ENCODE peak calls at places on chromosome 9, in five cellular contexts. T, I, Q, Z and X are unnamed samples.

GRCh38 chr9:15400281-15400941 is 22.3 kb upstream of the SNAPC3 start:
- DNase-seq in T (no peak), I (no peak), Q (no peak), Z (no peak), X (no peak)

GRCh38 chr9:113956901-113957777 is 81.0 kb downstream of the ZNF618 start:
- DNase-seq in T (no peak), I (no peak), Q (no peak), Z (no peak), X (no peak)

GRCh38 chr9:120696551-120697230 is 17.6 kb downstream of the MEGF9 start:
- DNase-seq in T (no peak), I (no peak), Q (no peak), Z (no peak), X (no peak)

GRCh38 chr9:79489241-79490000 is 82.3 kb upstream of the TLE4 start:
- DNase-seq in T (no peak), I (peak), Q (no peak), Z (peak), X (peak)

GRCh38 chr9:97742545-97742944 is 45.4 kb upstream of the XPA start:
- DNase-seq in T (no peak), I (no peak), Q (no peak), Z (no peak), X (no peak)

GRCh38 chr9:4740373-4740622 is 704 bp downstream of the AK3 start:
- DNase-seq in T (no peak), I (no peak), Q (no peak), Z (no peak), X (no peak)

GRCh38 chr9:2771101-2771500 is 53.8 kb downstream of the KCNV2 start:
- DNase-seq in T (no peak), I (no peak), Q (no peak), Z (no peak), X (no peak)

GRCh38 chr9:109020982-109021511 is 7.7 kb upstream of the CTNNAL1 start:
- DNase-seq in T (no peak), I (no peak), Q (no peak), Z (no peak), X (no peak)

GRCh38 chr9:110047955-110048472 is 159.9 kb downstream of the C9orf152 start:
- DNase-seq in T (no peak), I (peak), Q (no peak), Z (no peak), X (no peak)

GRCh38 chr9:88197781-88198345 is 59.6 kb upstream of the SPATA31C2 start:
- DNase-seq in T (no peak), I (no peak), Q (no peak), Z (no peak), X (peak)

GRCh38 chr9:93903886-93904648 is 51.1 kb downstream of the BARX1 start:
- DNase-seq in T (no peak), I (no peak), Q (peak), Z (no peak), X (no peak)

GRCh38 chr9:95104966-95105365 is 212.5 kb downstream of the FANCC start:
- DNase-seq in T (no peak), I (no peak), Q (peak), Z (no peak), X (no peak)

GRCh38 chr9:137046094-137046787 is at the start of gene NPDC1:
- DNase-seq in T (peak), I (peak), Q (peak), Z (peak), X (no peak)

GRCh38 chr9:33686942-33687341 is 108.4 kb upstream of the PRSS3 start:
- DNase-seq in T (no peak), I (no peak), Q (no peak), Z (no peak), X (no peak)

GRCh38 chr9:6188906-6189305 is 26.7 kb upstream of the IL33 start:
- DNase-seq in T (no peak), I (no peak), Q (no peak), Z (no peak), X (no peak)

GRCh38 chr9:130118841-130119520 is 53.2 kb upstream of the NCS1 start:
- DNase-seq in T (no peak), I (peak), Q (no peak), Z (no peak), X (no peak)

GRCh38 chr9:68970150-68970549 is 43.8 kb downstream of the PRKACG start:
- DNase-seq in T (no peak), I (no peak), Q (no peak), Z (peak), X (no peak)

GRCh38 chr9:136075881-136076678 is 19.0 kb downstream of the NACC2 start:
- DNase-seq in T (no peak), I (no peak), Q (peak), Z (no peak), X (no peak)

GRCh38 chr9:124541824-124542223 is 34.6 kb upstream of the NR5A1 start:
- DNase-seq in T (no peak), I (no peak), Q (no peak), Z (no peak), X (no peak)

GRCh38 chr9:15135167-15135792 is 171.7 kb downstream of the TTC39B start:
- DNase-seq in T (peak), I (peak), Q (no peak), Z (peak), X (no peak)

GRCh38 chr9:95580812-95581761 is 64.3 kb upstream of the PTCH1 start:
- DNase-seq in T (no peak), I (no peak), Q (no peak), Z (no peak), X (no peak)

GRCh38 chr9:122991370-122991830 is 42.1 kb upstream of the GPR21 start:
- DNase-seq in T (peak), I (peak), Q (no peak), Z (no peak), X (peak)

GRCh38 chr9:89603629-89604462 is 966 bp upstream of the GADD45G start:
- DNase-seq in T (no peak), I (peak), Q (peak), Z (peak), X (no peak)

GRCh38 chr9:128249914-128250838 is 25.6 kb downstream of the GOLGA2 start:
- DNase-seq in T (peak), I (peak), Q (peak), Z (peak), X (no peak)
- H3K4me3 ChIP-seq in T (no peak), I (no peak), Q (no peak), Z (peak), X (no peak)

GRCh38 chr9:34993502-34994428 is 4.2 kb downstream of the DNAJB5 start:
- DNase-seq in T (peak), I (peak), Q (peak), Z (peak), X (peak)

GRCh38 chr9:34996181-34996904 is 6.8 kb downstream of the DNAJB5 start:
- DNase-seq in T (no peak), I (no peak), Q (peak), Z (no peak), X (no peak)

GRCh38 chr9:34996905-34997279 is 7.3 kb downstream of the DNAJB5 start:
- DNase-seq in T (no peak), I (no peak), Q (no peak), Z (no peak), X (no peak)

GRCh38 chr9:34994429-34995287 is 5.1 kb downstream of the DNAJB5 start:
- DNase-seq in T (peak), I (no peak), Q (no peak), Z (peak), X (no peak)

DNA sequence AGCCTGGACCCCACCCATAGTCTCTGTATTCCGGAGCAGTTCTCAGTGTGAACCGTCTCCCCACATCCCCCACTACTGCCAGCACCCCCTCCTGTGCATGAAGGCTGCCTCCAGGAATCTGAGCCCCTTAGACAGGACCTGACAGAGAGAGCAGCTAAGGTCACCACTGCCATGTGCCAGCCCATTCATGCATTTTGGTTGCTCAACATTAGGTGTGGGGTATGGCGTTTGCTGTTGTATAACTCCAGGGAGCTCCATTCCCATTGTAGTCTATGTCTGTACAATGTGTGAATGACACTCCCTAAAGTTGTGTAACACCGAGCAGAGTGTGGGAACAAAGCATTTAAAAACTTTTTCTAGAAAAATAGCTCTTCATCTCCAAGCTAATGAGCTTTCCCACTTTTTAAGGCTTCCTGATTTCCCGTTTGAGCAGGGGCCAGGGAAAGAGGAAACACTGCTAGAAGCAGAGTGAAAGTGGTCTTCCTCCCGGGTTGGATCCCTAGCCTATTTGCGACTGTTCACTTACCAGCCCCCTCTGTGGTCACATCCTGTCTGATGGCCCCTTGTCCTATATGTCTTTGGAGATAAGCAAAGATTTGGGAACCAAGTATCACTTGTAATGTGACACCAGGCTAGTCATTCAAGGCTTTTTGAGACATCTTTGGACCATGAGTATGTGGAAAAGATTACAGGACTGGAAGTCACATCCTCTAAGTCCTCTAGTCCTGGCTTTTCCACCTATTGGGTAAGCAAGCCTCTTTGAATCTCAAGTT is 5.9 kb downstream of the DNAJB5 start:
- DNase-seq in T (no peak), I (no peak), Q (no peak), Z (no peak), X (no peak)
- H3K4me3 ChIP-seq in T (no peak), I (no peak), Q (no peak), Z (no peak), X (no peak)

GRCh38 chr9:111455638-111456037 is 28.5 kb downstream of the ECPAS start:
- DNase-seq in T (no peak), I (no peak), Q (no peak), Z (no peak), X (no peak)

GRCh38 chr9:111450114-111450513 is 34.1 kb downstream of the ECPAS start:
- DNase-seq in T (no peak), I (no peak), Q (no peak), Z (no peak), X (no peak)

GRCh38 chr9:111451570-111451969 is 32.6 kb downstream of the ECPAS start:
- DNase-seq in T (no peak), I (no peak), Q (no peak), Z (no peak), X (no peak)

GRCh38 chr9:111454751-111455150 is 29.4 kb downstream of the ECPAS start:
- DNase-seq in T (no peak), I (no peak), Q (no peak), Z (no peak), X (no peak)

GRCh38 chr9:111449705-111450104 is 34.5 kb downstream of the ECPAS start:
- DNase-seq in T (no peak), I (no peak), Q (no peak), Z (no peak), X (no peak)
- H3K4me3 ChIP-seq in T (no peak), I (no peak), Q (no peak), Z (no peak), X (no peak)

DNA sequence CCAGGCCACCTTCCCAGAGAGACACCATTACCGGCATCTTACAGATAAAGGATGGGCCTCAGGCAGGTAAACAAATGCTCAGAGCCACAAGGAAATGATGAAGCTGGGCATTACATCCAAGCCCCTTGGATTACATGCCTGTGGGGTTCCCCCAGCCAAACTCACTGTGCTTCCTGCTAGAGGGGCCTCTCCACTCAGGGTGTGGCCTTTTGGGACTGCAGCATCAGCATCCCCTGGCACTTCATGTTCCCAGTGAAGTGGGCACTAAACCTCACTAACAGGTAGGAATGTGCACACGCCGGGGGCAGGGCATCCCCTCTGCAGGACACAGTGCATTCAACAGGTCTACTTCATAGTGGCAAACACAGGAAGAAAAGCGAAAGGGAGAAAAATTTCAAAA is 125.9 kb downstream of the ROR2 start:
- DNase-seq in T (no peak), I (no peak), Q (peak), Z (no peak), X (no peak)
- H3K4me3 ChIP-seq in T (no peak), I (no peak), Q (no peak), Z (no peak), X (no peak)

DNA sequence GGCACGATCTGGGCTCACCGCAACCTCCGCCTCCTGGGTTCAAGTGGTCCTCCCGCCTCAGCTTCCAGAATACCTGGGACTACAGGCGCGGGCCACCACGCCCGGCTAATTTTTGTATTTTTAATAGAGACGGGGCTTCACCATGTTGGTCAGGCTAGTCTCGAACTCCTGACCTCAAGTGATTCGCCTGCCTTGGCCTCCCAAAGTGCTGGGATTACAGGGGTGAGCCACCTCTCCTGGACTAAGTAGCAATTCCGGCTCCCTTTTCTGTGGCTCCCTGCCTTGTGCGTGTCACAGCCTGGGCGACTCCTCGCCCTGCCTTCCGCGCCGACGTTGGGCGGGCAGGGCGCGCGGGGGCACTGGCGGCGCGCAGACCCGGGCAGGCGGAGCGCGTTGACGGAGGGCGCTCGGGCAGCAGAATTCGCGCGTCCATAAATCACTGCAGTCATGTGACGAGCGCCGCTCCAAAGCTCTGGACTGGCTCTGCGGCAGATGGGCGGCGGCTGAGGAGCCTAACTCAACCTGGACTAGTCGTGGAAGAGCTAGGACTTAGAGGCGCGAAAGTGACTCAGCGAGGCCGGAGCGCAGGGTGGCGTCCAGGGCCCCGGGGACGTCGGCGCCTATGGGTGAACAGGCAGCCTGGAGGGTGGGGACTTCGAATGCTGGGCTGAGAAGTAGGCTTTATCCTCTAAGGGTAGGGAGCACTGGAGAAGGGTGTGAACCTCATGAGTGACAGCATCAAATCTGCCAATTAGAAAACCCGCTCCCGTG is 1.4 kb upstream of the CIZ1 start:
- DNase-seq in T (peak), I (peak), Q (peak), Z (peak), X (no peak)
- H3K4me3 ChIP-seq in T (peak), I (no peak), Q (no peak), Z (peak), X (peak)

GRCh38 chr9:71897573-71897972 is 13.4 kb downstream of the ABHD17B start:
- DNase-seq in T (peak), I (no peak), Q (no peak), Z (no peak), X (no peak)
- H3K4me3 ChIP-seq in T (no peak), I (no peak), Q (no peak), Z (no peak), X (no peak)

GRCh38 chr9:70411930-70412677 is 2.4 kb downstream of the KLF9 start:
- DNase-seq in T (peak), I (peak), Q (peak), Z (peak), X (no peak)

GRCh38 chr9:70411141-70411929 is 3.1 kb downstream of the KLF9 start:
- DNase-seq in T (no peak), I (peak), Q (peak), Z (peak), X (no peak)

GRCh38 chr9:70409800-70410199 is 4.7 kb downstream of the KLF9 start:
- DNase-seq in T (no peak), I (no peak), Q (no peak), Z (no peak), X (no peak)

GRCh38 chr9:70409280-70409679 is 5.2 kb downstream of the KLF9 start:
- DNase-seq in T (no peak), I (no peak), Q (no peak), Z (no peak), X (no peak)

GRCh38 chr9:70410368-70410767 is 4.1 kb downstream of the KLF9 start:
- DNase-seq in T (no peak), I (no peak), Q (no peak), Z (no peak), X (no peak)
- H3K4me3 ChIP-seq in T (no peak), I (no peak), Q (peak), Z (peak), X (peak)